ENCODE peak calls at places on chromosomes 7 and 10, in five cellular contexts. O, Z, X, G and Y are unnamed samples. For H3K4me1, the result is how much of the 10 kb centered on the place peaks cover.

GRCh38 chr7:3028071-3028766 is 15.4 kb downstream of the CARD11 start:
- DNase-seq in X (no peak), O (no peak), Z (no peak), G (peak), Y (no peak)

GRCh38 chr10:114845978-114846693 is 24.6 kb downstream of the FHIP2A start:
- DNase-seq in G (no peak), X (no peak), Z (no peak), O (no peak), Y (no peak)

GRCh38 chr7:41834805-41835694 is 132.2 kb upstream of the INHBA start:
- DNase-seq in Z (no peak), X (no peak), G (no peak), O (no peak), Y (no peak)

GRCh38 chr7:137774793-137775201 is 72.0 kb downstream of the DGKI start:
- DNase-seq in G (no peak), O (no peak), Z (no peak), X (no peak), Y (no peak)

GRCh38 chr10:69631566-69631965 is 1.5 kb downstream of the FAM241B start:
- DNase-seq in X (no peak), Z (no peak), G (no peak), O (no peak), Y (no peak)

GRCh38 chr7:81606078-81606863 is 163.6 kb downstream of the HGF start:
- DNase-seq in Z (no peak), G (no peak), X (no peak), O (no peak), Y (no peak)

GRCh38 chr7:22039696-22040095 is 94.0 kb upstream of the CDCA7L start:
- DNase-seq in G (no peak), X (no peak), O (no peak), Z (no peak), Y (no peak)

GRCh38 chr10:123585477-123586445 is 80.4 kb upstream of the GPR26 start:
- DNase-seq in O (no peak), G (no peak), Z (no peak), X (no peak), Y (no peak)

GRCh38 chr10:25068152-25069058 is 52.0 kb downstream of the THNSL1 start:
- DNase-seq in X (no peak), O (no peak), G (no peak), Z (no peak), Y (peak)

GRCh38 chr10:121608669-121609190 is 10.5 kb upstream of the FGFR2 start:
- DNase-seq in O (no peak), G (no peak), Z (peak), X (no peak), Y (no peak)

GRCh38 chr10:84368828-84369227 is 40.4 kb downstream of the CCSER2 start:
- DNase-seq in X (no peak), G (no peak), O (no peak), Z (no peak), Y (no peak)

GRCh38 chr10:102869290-102870198 is at the start of gene AS3MT:
- DNase-seq in O (no peak), Z (peak), X (no peak), G (no peak), Y (no peak)

GRCh38 chr7:136062625-136063336 is 85.6 kb upstream of the MTPN start:
- DNase-seq in O (no peak), G (no peak), X (no peak), Z (no peak), Y (no peak)

GRCh38 chr7:136183981-136184380 is 206.8 kb upstream of the MTPN start:
- DNase-seq in G (no peak), Z (no peak), X (no peak), O (no peak), Y (no peak)

GRCh38 chr10:84308481-84309304 is 19.7 kb upstream of the CCSER2 start:
- DNase-seq in G (no peak), X (no peak), Z (no peak), O (no peak), Y (no peak)

GRCh38 chr10:117936136-117936535 is 110.6 kb downstream of the RAB11FIP2 start:
- DNase-seq in O (no peak), Z (no peak), X (no peak), G (peak), Y (no peak)

GRCh38 chr10:13767721-13768178 is 181.0 kb downstream of the PRPF18 start:
- DNase-seq in Z (no peak), X (no peak), G (no peak), O (no peak), Y (no peak)

GRCh38 chr7:95817846-95818245 is 45.5 kb downstream of the DYNC1I1 start:
- DNase-seq in X (no peak), O (no peak), G (no peak), Z (no peak), Y (no peak)

GRCh38 chr7:128398016-128398840 is 11.6 kb downstream of the IMPDH1 start:
- DNase-seq in Z (peak), O (peak), X (no peak), G (no peak), Y (no peak)

GRCh38 chr10:131313377-131313776 is 1.9 kb upstream of the TCERG1L start:
- DNase-seq in Z (no peak), G (no peak), O (no peak), X (no peak), Y (no peak)

GRCh38 chr10:48509974-48510692 is 94.7 kb downstream of the ARHGAP22 start:
- DNase-seq in Z (no peak), O (no peak), G (no peak), X (no peak), Y (no peak)

GRCh38 chr7:148058092-148058491 is 532.5 kb upstream of the C7orf33 start:
- DNase-seq in G (no peak), O (no peak), X (no peak), Z (no peak), Y (no peak)

GRCh38 chr7:55532150-55532917 is 40.0 kb downstream of the VOPP1 start:
- DNase-seq in Z (no peak), O (no peak), X (no peak), G (no peak), Y (no peak)

GRCh38 chr10:100327007-100327700 is 2.9 kb downstream of the PKD2L1 start:
- DNase-seq in X (no peak), O (no peak), Z (no peak), G (peak), Y (no peak)

GRCh38 chr7:80089341-80089740 is 45.3 kb upstream of the GNAI1 start:
- DNase-seq in X (no peak), Z (no peak), G (no peak), O (no peak), Y (no peak)

GRCh38 chr10:101046332-101047238 is 15.2 kb upstream of the KAZALD1 start:
- DNase-seq in Z (no peak), X (no peak), G (no peak), O (no peak), Y (no peak)

GRCh38 chr7:48035967-48036478 is 680 bp downstream of the C7orf57 start:
- DNase-seq in X (no peak), Z (peak), G (peak), O (no peak), Y (no peak)

GRCh38 chr7:157139142-157140117 is 704 bp downstream of the UBE3C start:
- DNase-seq in O (peak), Z (peak), G (peak), X (no peak), Y (no peak)

GRCh38 chr10:15335500-15335899 is 35.6 kb downstream of the FAM171A1 start:
- DNase-seq in X (no peak), G (no peak), O (no peak), Z (no peak), Y (no peak)

GRCh38 chr7:14606101-14606500 is 296.4 kb downstream of the DGKB start:
- DNase-seq in G (no peak), O (no peak), Z (no peak), X (no peak), Y (no peak)

GRCh38 chr10:24579911-24580310 is 143.8 kb downstream of the ARHGAP21 start:
- DNase-seq in O (no peak), X (no peak), Z (no peak), G (no peak), Y (no peak)

GRCh38 chr10:114770009-114770408 is 51.6 kb upstream of the FHIP2A start:
- DNase-seq in X (no peak), O (no peak), Z (no peak), G (no peak), Y (no peak)

GRCh38 chr10:93745411-93746065 is 12.2 kb upstream of the LGI1 start:
- DNase-seq in G (no peak), O (no peak), X (no peak), Z (no peak), Y (no peak)
- H3K27ac ChIP-seq in G (no peak), O (no peak), X (no peak), Z (peak), Y (no peak)

GRCh38 chr10:116669832-116670644 is 49.3 kb downstream of the PNLIPRP2 start:
- DNase-seq in X (no peak), O (no peak), G (no peak), Z (no peak), Y (no peak)
- H3K4me3 ChIP-seq in X (no peak), O (no peak), G (no peak), Z (peak), Y (no peak)

GRCh38 chr10:72260588-72261322 is 13.0 kb upstream of the DDIT4 start:
- DNase-seq in G (peak), X (peak), Z (peak), O (peak), Y (peak)
- H3K4me1 ChIP-seq in G (half or more), X (half or more), Z (half or more), O (half or more), Y (half or more)

GRCh38 chr7:106344206-106344605 is 59.4 kb upstream of the NAMPT start:
- DNase-seq in Z (no peak), O (no peak), G (no peak), X (no peak), Y (no peak)
- H3K27ac ChIP-seq in Z (peak), O (no peak), G (peak), X (no peak), Y (no peak)